ENCODE peak calls at places on chromosome 20, in ten cellular contexts. W is right lobe of liver; F is A549; J is ascending aorta; A is tibial nerve; H is stomach; B is adrenal gland; C is left ventricle myocardium inferior; L is HCT116; P is CD8-positive, alpha-beta T cell. U is an unnamed sample.
A peak's percentile ranks its signal among the peaks of the same experiment; 100 is the strongest.

GRCh38 chr20:18323705-18324104 is 35.4 kb downstream of the ZNF133 start:
- DNase-seq in W (no peak), F (no peak), J (no peak), A (no peak), H (no peak), B (no peak), C (no peak), L (no peak), P (no peak), U (no peak)

GRCh38 chr20:18233408-18233943 is 54.9 kb upstream of the ZNF133 start:
- DNase-seq in W (no peak), F (no peak), J (no peak), A (no peak), H (no peak), B (no peak), C (no peak), L (no peak), P (no peak), U (no peak)

GRCh38 chr20:25177890-25178321 is 17.6 kb upstream of the ENTPD6 start:
- DNase-seq in W (no peak), F (no peak), J (no peak), A (no peak), H (peak; percentile 81), B (no peak), C (no peak), L (no peak), P (no peak), U (no peak)

GRCh38 chr20:14334306-14334930 is 3.0 kb downstream of the FLRT3 start:
- DNase-seq in W (peak; percentile 23), F (peak; percentile 71), J (no peak), A (no peak), H (peak; percentile 47), B (peak; percentile 25), C (no peak), L (no peak), P (no peak), U (peak; percentile 30)

GRCh38 chr20:63735859-63736718 is at the start of gene LIME1:
- DNase-seq in W (peak; percentile 79), F (no peak), J (peak; percentile 61), A (no peak), H (peak; percentile 71), B (no peak), C (no peak), L (no peak), P (peak; percentile 81), U (no peak)

GRCh38 chr20:45947110-45947866 is 12.8 kb downstream of the PCIF1 start:
- DNase-seq in W (no peak), F (no peak), J (no peak), A (no peak), H (no peak), B (no peak), C (no peak), L (no peak), P (no peak), U (no peak)

GRCh38 chr20:58233881-58234528 is 5.6 kb upstream of the ANKRD60 start:
- DNase-seq in W (no peak), F (peak; percentile 23), J (no peak), A (no peak), H (no peak), B (no peak), C (no peak), L (no peak), P (peak; percentile 53), U (peak; percentile 18)

GRCh38 chr20:19783966-19784401 is 25.9 kb downstream of the RIN2 start:
- DNase-seq in W (peak; percentile 42), F (peak; percentile 76), J (no peak), A (no peak), H (peak; percentile 36), B (peak; percentile 62), C (peak; percentile 65), L (no peak), P (no peak), U (no peak)

GRCh38 chr20:642398-643174 is 10.4 kb downstream of the SRXN1 start:
- DNase-seq in W (no peak), F (peak; percentile 43), J (no peak), A (no peak), H (no peak), B (peak; percentile 39), C (peak; percentile 49), L (no peak), P (no peak), U (no peak)

DNA sequence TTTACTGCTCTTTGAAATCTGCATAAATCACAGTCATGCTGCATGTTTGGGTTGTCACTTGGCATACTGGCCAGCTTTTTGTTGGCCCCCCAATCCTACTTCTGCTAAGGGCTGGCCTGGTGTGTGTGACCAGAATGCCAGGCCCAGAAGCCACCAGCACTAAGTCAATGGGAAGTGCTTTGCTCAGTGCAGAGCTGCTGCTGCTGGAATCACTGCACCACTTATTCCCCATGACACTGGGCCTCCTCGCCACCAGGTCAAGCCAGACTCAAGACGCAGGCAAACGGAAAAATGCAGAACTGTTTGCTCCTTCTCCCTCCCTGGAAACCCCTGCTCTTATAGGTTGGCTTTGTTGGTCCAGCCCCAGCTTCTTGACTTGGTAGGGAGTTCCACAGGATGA is 121.9 kb downstream of the PHACTR3 start:
- DNase-seq in W (no peak), F (no peak), J (peak; percentile 21), A (no peak), H (no peak), B (no peak), C (no peak), L (no peak), P (no peak), U (no peak)
- H3K9me3 ChIP-seq in W (no peaks in the 10 kb centered on the region), F (no peaks in the 10 kb centered on the region), J (no peaks in the 10 kb centered on the region), A (no peaks in the 10 kb centered on the region), H (no peaks in the 10 kb centered on the region), B (no peaks in the 10 kb centered on the region), C (no peaks in the 10 kb centered on the region), L (no peaks in the 10 kb centered on the region), P (no peaks in the 10 kb centered on the region), U (no peaks in the 10 kb centered on the region)

GRCh38 chr20:35662541-35662940 is 2.2 kb downstream of the CPNE1 start:
- DNase-seq in W (no peak), F (no peak), J (no peak), A (no peak), H (no peak), B (no peak), C (no peak), L (no peak), P (no peak), U (no peak)

GRCh38 chr20:35661908-35662307 is 2.8 kb downstream of the CPNE1 start:
- DNase-seq in W (no peak), F (no peak), J (no peak), A (no peak), H (no peak), B (no peak), C (no peak), L (no peak), P (no peak), U (no peak)

GRCh38 chr20:35661013-35661412 is 3.7 kb downstream of the CPNE1 start:
- DNase-seq in W (no peak), F (no peak), J (no peak), A (no peak), H (no peak), B (no peak), C (no peak), L (peak; percentile 12), P (no peak), U (no peak)

GRCh38 chr20:35657271-35657670 is 7.4 kb downstream of the CPNE1 start:
- DNase-seq in W (no peak), F (no peak), J (no peak), A (no peak), H (no peak), B (no peak), C (no peak), L (no peak), P (no peak), U (no peak)

DNA sequence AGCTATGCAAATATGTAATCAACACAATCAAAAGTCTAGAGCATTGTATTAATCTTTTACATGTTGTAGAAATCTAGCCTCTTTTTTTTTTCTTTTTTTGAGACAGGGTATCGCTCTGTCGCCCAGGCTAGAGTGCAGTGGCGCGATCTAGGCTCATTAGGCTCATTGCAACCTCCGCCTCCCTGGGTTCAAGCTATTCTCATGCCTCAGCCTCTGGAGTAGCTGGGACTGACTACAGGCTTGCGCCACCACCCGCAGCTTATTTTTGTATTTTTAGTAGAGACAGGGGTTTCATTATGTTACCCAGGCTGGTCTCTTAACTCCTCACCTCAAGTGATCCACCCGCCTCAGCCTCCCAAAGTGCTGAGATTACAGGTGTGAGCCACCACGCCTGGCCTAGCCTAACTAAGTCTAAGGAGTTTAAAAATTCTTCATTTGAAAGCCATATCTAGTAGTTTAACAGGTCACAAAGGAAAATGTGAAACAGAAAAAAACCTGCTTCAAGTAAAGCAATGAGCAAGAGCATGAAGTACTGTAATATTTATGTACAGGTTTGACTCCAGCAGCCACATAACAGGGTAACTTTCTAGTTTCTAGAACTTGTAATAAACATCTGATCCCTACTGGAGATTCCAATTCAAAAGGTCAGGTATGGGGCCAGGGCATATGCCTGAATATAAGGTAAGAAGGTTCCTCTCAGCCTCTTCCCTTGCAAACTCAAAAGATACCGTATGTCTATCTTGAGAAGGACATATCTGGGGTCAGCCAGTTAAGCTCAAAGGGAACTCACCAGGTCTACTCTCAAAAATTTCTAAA is 4.4 kb downstream of the CPNE1 start:
- DNase-seq in W (no peak), F (no peak), J (no peak), A (no peak), H (no peak), B (no peak), C (no peak), L (no peak), P (no peak), U (no peak)
- H3K4me3 ChIP-seq in W (no peak overlapping the region), F (no peak overlapping the region), J (no peak overlapping the region), A (no peak overlapping the region), H (no peak overlapping the region), B (no peak overlapping the region), C (no peak overlapping the region), L (no peak overlapping the region), P (peak overlapping the region; percentile 3), U (no peak overlapping the region)

DNA sequence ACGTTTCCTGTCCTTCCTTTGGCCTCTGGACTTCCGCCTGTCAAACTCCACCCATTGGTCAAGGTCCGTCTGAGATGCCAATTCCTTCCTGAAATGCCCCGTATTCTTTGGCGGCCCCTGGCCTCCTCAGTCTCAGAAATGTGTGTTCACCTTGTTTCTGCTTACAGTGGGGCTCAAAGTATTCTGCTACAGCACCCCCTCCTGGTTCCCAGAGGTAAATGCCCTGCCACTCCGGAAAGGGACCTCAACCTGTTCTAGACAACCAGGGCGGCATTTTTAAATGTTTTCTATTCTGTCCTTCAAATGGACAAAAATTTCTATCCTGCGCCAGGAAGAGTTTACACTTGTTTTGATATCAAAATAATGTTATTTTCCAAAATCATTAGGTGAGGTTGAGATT is 12.1 kb upstream of the PAX1 start:
- DNase-seq in W (no peak), F (peak; percentile 31), J (no peak), A (no peak), H (no peak), B (no peak), C (no peak), L (no peak), P (no peak), U (peak; percentile 36)
- TF ChIP-seq CTCF in W (no peak), F (peak; percentile 6), J (no peak), A (no peak), H (no peak), B (no peak), C (no peak), L (no peak), P (no peak), U (no peak)

DNA sequence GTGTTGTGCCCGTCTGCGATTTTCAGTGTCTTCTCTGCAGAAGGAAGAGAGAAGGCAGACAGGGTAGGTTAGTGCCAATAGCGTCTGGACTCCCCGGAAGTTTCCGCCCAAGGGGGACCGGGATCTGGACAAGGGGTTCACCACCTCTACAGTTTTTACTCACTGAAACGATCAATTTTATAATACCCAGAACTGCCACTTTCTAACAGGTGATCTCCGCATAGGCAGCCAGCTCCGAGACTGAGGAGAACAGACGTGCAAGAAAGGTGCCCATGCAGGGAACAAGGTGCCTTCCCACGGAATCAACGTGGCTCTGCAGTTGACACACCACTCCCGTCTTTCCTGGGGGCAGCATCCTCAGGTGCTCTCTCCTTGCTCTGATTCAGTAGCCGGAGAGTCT is 617.3 kb upstream of the CDH4 start:
- DNase-seq in W (no peak), F (no peak), J (no peak), A (no peak), H (no peak), B (no peak), C (no peak), L (no peak), P (no peak), U (no peak)
- H3K9me3 ChIP-seq in W (no peaks in the 10 kb centered on the region), F (no peaks in the 10 kb centered on the region), J (no peaks in the 10 kb centered on the region), A (no peaks in the 10 kb centered on the region), H (no peaks in the 10 kb centered on the region), B (no peaks in the 10 kb centered on the region), C (peaks cover 8% of the 10 kb centered on the region), L (peaks cover 37% of the 10 kb centered on the region), P (no peaks in the 10 kb centered on the region), U (no peaks in the 10 kb centered on the region)

U was measured in cardiac muscle cell.